ENCODE peak calls at places on chromosomes 5 and 9, in six cellular contexts. One of them, this sample, is unnamed.

GRCh38 chr5:167207081-167207480 is 1084.4 kb upstream of the WWC1 start:
- DNase-seq in HepG2: no peak
- DNase-seq in GM12878: no peak
- DNase-seq in SK-N-SH: no peak
- DNase-seq in H1: no peak
- DNase-seq in K562: no peak
- DNase-seq in this sample: no peak

GRCh38 chr5:141876628-141877477 is 1.4 kb downstream of the PCDH1 start:
- DNase-seq in SK-N-SH: no peak
- DNase-seq in HepG2: no peak
- DNase-seq in GM12878: no peak
- DNase-seq in K562: no peak
- DNase-seq in H1: no peak
- DNase-seq in this sample: no peak

GRCh38 chr9:97786341-97786740 is 66.7 kb upstream of the FOXE1 start:
- DNase-seq in H1: no peak
- DNase-seq in SK-N-SH: no peak
- DNase-seq in K562: no peak
- DNase-seq in GM12878: no peak
- DNase-seq in HepG2: no peak
- DNase-seq in this sample: no peak

GRCh38 chr5:7759257-7759871 is 91.6 kb downstream of the CFAP90 start:
- DNase-seq in H1: no peak
- DNase-seq in SK-N-SH: no peak
- DNase-seq in K562: no peak
- DNase-seq in GM12878: no peak
- DNase-seq in HepG2: no peak
- DNase-seq in this sample: no peak

GRCh38 chr9:84141762-84142370 is 161.3 kb downstream of the RMI1 start:
- DNase-seq in HepG2: no peak
- DNase-seq in K562: no peak
- DNase-seq in GM12878: no peak
- DNase-seq in H1: no peak
- DNase-seq in SK-N-SH: no peak
- DNase-seq in this sample: no peak

GRCh38 chr5:41747291-41747690 is 122.9 kb downstream of the OXCT1 start:
- DNase-seq in HepG2: no peak
- DNase-seq in H1: no peak
- DNase-seq in SK-N-SH: peak; percentile 11
- DNase-seq in GM12878: no peak
- DNase-seq in K562: no peak
- DNase-seq in this sample: no peak

GRCh38 chr9:136558373-136558772 is 12.5 kb upstream of the NOTCH1 start:
- DNase-seq in HepG2: no peak
- DNase-seq in SK-N-SH: no peak
- DNase-seq in H1: no peak
- DNase-seq in GM12878: no peak
- DNase-seq in K562: no peak
- DNase-seq in this sample: peak; percentile 85

GRCh38 chr9:33787839-33788238 is 7.5 kb upstream of the PRSS3 start:
- DNase-seq in H1: no peak
- DNase-seq in GM12878: no peak
- DNase-seq in HepG2: no peak
- DNase-seq in K562: no peak
- DNase-seq in SK-N-SH: no peak
- DNase-seq in this sample: no peak

GRCh38 chr5:133290669-133291235 is 238.9 kb downstream of the HSPA4 start:
- DNase-seq in H1: no peak
- DNase-seq in K562: no peak
- DNase-seq in SK-N-SH: no peak
- DNase-seq in GM12878: no peak
- DNase-seq in HepG2: no peak
- DNase-seq in this sample: no peak

GRCh38 chr9:101462558-101462957 is 27.0 kb upstream of the ALDOB start:
- DNase-seq in K562: peak; percentile 52
- DNase-seq in SK-N-SH: no peak
- DNase-seq in GM12878: no peak
- DNase-seq in H1: peak; percentile 23
- DNase-seq in HepG2: no peak
- DNase-seq in this sample: no peak

GRCh38 chr5:6348476-6349000 is 29.8 kb downstream of the MED10 start:
- DNase-seq in K562: no peak
- DNase-seq in SK-N-SH: no peak
- DNase-seq in H1: no peak
- DNase-seq in HepG2: no peak
- DNase-seq in GM12878: no peak
- DNase-seq in this sample: no peak

GRCh38 chr5:138461343-138462125 is 3.7 kb upstream of the EGR1 start:
- DNase-seq in GM12878: no peak
- DNase-seq in K562: no peak
- DNase-seq in SK-N-SH: no peak
- DNase-seq in H1: no peak
- DNase-seq in HepG2: no peak
- DNase-seq in this sample: no peak

GRCh38 chr5:24188196-24188595 is 456.6 kb downstream of the CDH10 start:
- DNase-seq in HepG2: no peak
- DNase-seq in H1: no peak
- DNase-seq in SK-N-SH: no peak
- DNase-seq in K562: no peak
- DNase-seq in GM12878: no peak
- DNase-seq in this sample: no peak

GRCh38 chr9:21095561-21095960 is 17.8 kb upstream of the IFNB1 start:
- DNase-seq in K562: no peak
- DNase-seq in H1: no peak
- DNase-seq in HepG2: no peak
- DNase-seq in GM12878: no peak
- DNase-seq in SK-N-SH: no peak
- DNase-seq in this sample: no peak

GRCh38 chr9:83432104-83432627 is 106.0 kb downstream of the FRMD3 start:
- DNase-seq in K562: no peak
- DNase-seq in HepG2: peak; percentile 59
- DNase-seq in GM12878: no peak
- DNase-seq in H1: peak; percentile 27
- DNase-seq in SK-N-SH: no peak
- DNase-seq in this sample: no peak

GRCh38 chr5:6737043-6737941 is 24.1 kb downstream of the TENT4A start:
- DNase-seq in SK-N-SH: no peak
- DNase-seq in K562: no peak
- DNase-seq in HepG2: no peak
- DNase-seq in GM12878: peak; percentile 88
- DNase-seq in H1: no peak
- DNase-seq in this sample: no peak

GRCh38 chr5:94017579-94017978 is 276.2 kb upstream of the POU5F2 start:
- DNase-seq in K562: no peak
- DNase-seq in GM12878: no peak
- DNase-seq in H1: no peak
- DNase-seq in SK-N-SH: no peak
- DNase-seq in HepG2: no peak
- DNase-seq in this sample: no peak

GRCh38 chr9:70110194-70111041 is 66.8 kb downstream of the MAMDC2 start:
- DNase-seq in HepG2: no peak
- DNase-seq in GM12878: no peak
- DNase-seq in K562: no peak
- DNase-seq in SK-N-SH: no peak
- DNase-seq in H1: no peak
- DNase-seq in this sample: no peak

GRCh38 chr5:88613051-88613450 is 269.9 kb downstream of the MEF2C start:
- DNase-seq in GM12878: no peak
- DNase-seq in K562: no peak
- DNase-seq in H1: no peak
- DNase-seq in HepG2: no peak
- DNase-seq in SK-N-SH: no peak
- DNase-seq in this sample: no peak

GRCh38 chr5:6377582-6378127 is 692 bp downstream of the MED10 start:
- DNase-seq in GM12878: no peak
- DNase-seq in H1: no peak
- DNase-seq in HepG2: peak; percentile 6
- DNase-seq in SK-N-SH: no peak
- DNase-seq in K562: no peak
- DNase-seq in this sample: no peak

GRCh38 chr5:81313686-81314085 is 12.3 kb downstream of the ZCCHC9 start:
- DNase-seq in HepG2: no peak
- DNase-seq in GM12878: no peak
- DNase-seq in SK-N-SH: no peak
- DNase-seq in K562: no peak
- DNase-seq in H1: no peak
- DNase-seq in this sample: no peak

GRCh38 chr5:26940981-26941380 is 97.4 kb downstream of the CDH9 start:
- DNase-seq in SK-N-SH: no peak
- DNase-seq in GM12878: no peak
- DNase-seq in K562: no peak
- DNase-seq in H1: no peak
- DNase-seq in HepG2: no peak
- DNase-seq in this sample: no peak

GRCh38 chr9:136326777-136327312 is 494 bp upstream of the GPSM1 start:
- DNase-seq in H1: no peak
- DNase-seq in HepG2: no peak
- DNase-seq in GM12878: no peak
- DNase-seq in K562: no peak
- DNase-seq in SK-N-SH: no peak
- DNase-seq in this sample: no peak

GRCh38 chr9:136700309-136700708 is 12.1 kb upstream of the DIPK1B start:
- DNase-seq in SK-N-SH: no peak
- DNase-seq in H1: no peak
- DNase-seq in HepG2: no peak
- DNase-seq in K562: no peak
- DNase-seq in GM12878: no peak
- DNase-seq in this sample: no peak

GRCh38 chr9:73824671-73825070 is 672.5 kb upstream of the RORB start:
- DNase-seq in K562: no peak
- DNase-seq in H1: peak; percentile 9
- DNase-seq in GM12878: no peak
- DNase-seq in HepG2: no peak
- DNase-seq in SK-N-SH: no peak
- DNase-seq in this sample: no peak

GRCh38 chr5:169416583-169417196 is 115.8 kb upstream of the SLIT3 start:
- DNase-seq in K562: no peak
- DNase-seq in SK-N-SH: no peak
- DNase-seq in GM12878: peak; percentile 44
- DNase-seq in H1: no peak
- DNase-seq in HepG2: no peak
- DNase-seq in this sample: no peak

GRCh38 chr5:133732536-133732935 is 120.2 kb upstream of the FSTL4 start:
- DNase-seq in K562: no peak
- DNase-seq in SK-N-SH: no peak
- DNase-seq in H1: no peak
- DNase-seq in GM12878: no peak
- DNase-seq in HepG2: no peak
- DNase-seq in this sample: no peak

GRCh38 chr5:157269763-157270272 is 3.9 kb downstream of the CYFIP2 start:
- DNase-seq in GM12878: no peak
- DNase-seq in HepG2: no peak
- DNase-seq in H1: no peak
- DNase-seq in SK-N-SH: no peak
- DNase-seq in K562: no peak
- DNase-seq in this sample: no peak

GRCh38 chr9:112443636-112444035 is 43.0 kb upstream of the KIAA1958 start:
- DNase-seq in K562: no peak
- DNase-seq in SK-N-SH: no peak
- DNase-seq in H1: no peak
- DNase-seq in GM12878: no peak
- DNase-seq in HepG2: no peak
- DNase-seq in this sample: no peak

GRCh38 chr5:76622973-76623596 is at the start of gene F2RL2:
- DNase-seq in HepG2: no peak
- DNase-seq in H1: no peak
- DNase-seq in SK-N-SH: no peak
- DNase-seq in K562: peak; percentile 15
- DNase-seq in GM12878: no peak
- DNase-seq in this sample: no peak

GRCh38 chr9:18594837-18595236 is 120.9 kb downstream of the ADAMTSL1 start:
- DNase-seq in HepG2: no peak
- DNase-seq in H1: no peak
- DNase-seq in K562: no peak
- DNase-seq in SK-N-SH: no peak
- DNase-seq in GM12878: no peak
- DNase-seq in this sample: no peak

GRCh38 chr5:123856736-123857135 is 344.8 kb downstream of the CSNK1G3 start:
- DNase-seq in K562: no peak
- DNase-seq in HepG2: no peak
- DNase-seq in GM12878: no peak
- DNase-seq in SK-N-SH: no peak
- DNase-seq in H1: no peak
- DNase-seq in this sample: no peak

GRCh38 chr9:113675475-113675941 is 200.6 kb upstream of the ZNF618 start:
- DNase-seq in K562: no peak
- DNase-seq in SK-N-SH: no peak
- DNase-seq in HepG2: no peak
- DNase-seq in H1: no peak
- DNase-seq in GM12878: no peak
- DNase-seq in this sample: no peak

GRCh38 chr5:65811004-65811403 is 89.0 kb downstream of the NLN start:
- DNase-seq in K562: no peak
- DNase-seq in GM12878: no peak
- DNase-seq in H1: no peak
- DNase-seq in SK-N-SH: no peak
- DNase-seq in HepG2: no peak
- DNase-seq in this sample: no peak
- TF ChIP-seq GABPA in K562: no peak
- TF ChIP-seq GABPA in GM12878: no peak
- TF ChIP-seq GABPA in H1: no peak
- TF ChIP-seq GABPA in SK-N-SH: no peak
- TF ChIP-seq GABPA in HepG2: no peak
- TF ChIP-seq GABPA in this sample: no peak

DNA sequence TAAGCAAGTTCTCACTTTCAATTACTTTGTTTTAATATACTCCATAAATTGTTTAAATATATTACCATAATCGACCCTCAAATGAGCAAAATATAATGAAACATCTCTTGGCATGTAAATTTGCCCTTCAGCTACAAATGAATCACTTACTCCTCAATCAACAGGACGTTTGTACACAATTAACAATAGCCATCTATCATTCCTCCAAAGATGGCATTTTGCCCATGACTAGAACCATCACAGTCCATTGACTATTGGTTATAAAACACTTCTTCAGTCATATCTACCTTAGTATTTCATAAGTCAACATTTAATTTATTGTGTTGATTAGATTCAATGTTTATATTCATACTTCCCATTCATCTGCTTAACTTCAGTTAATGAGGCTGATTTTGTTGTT is 127.2 kb downstream of the CTNND2 start:
- DNase-seq in H1: no peak
- DNase-seq in K562: no peak
- DNase-seq in SK-N-SH: no peak
- DNase-seq in GM12878: no peak
- DNase-seq in HepG2: no peak
- DNase-seq in this sample: no peak
- TF ChIP-seq GABPA in H1: no peak
- TF ChIP-seq GABPA in K562: no peak
- TF ChIP-seq GABPA in SK-N-SH: no peak
- TF ChIP-seq GABPA in GM12878: no peak
- TF ChIP-seq GABPA in HepG2: no peak
- TF ChIP-seq GABPA in this sample: no peak

GRCh38 chr5:148623101-148623500 is 31.2 kb downstream of the HTR4 start:
- DNase-seq in K562: no peak
- DNase-seq in GM12878: no peak
- DNase-seq in HepG2: no peak
- DNase-seq in SK-N-SH: no peak
- DNase-seq in H1: no peak
- DNase-seq in this sample: no peak
- TF ChIP-seq GABPA in K562: no peak
- TF ChIP-seq GABPA in GM12878: no peak
- TF ChIP-seq GABPA in HepG2: no peak
- TF ChIP-seq GABPA in SK-N-SH: no peak
- TF ChIP-seq GABPA in H1: no peak
- TF ChIP-seq GABPA in this sample: no peak

GRCh38 chr9:7780261-7780988 is 19.2 kb downstream of the DMAC1 start:
- DNase-seq in SK-N-SH: no peak
- DNase-seq in H1: no peak
- DNase-seq in K562: no peak
- DNase-seq in HepG2: no peak
- DNase-seq in GM12878: no peak
- DNase-seq in this sample: no peak
- TF ChIP-seq GABPA in SK-N-SH: no peak
- TF ChIP-seq GABPA in H1: no peak
- TF ChIP-seq GABPA in K562: no peak
- TF ChIP-seq GABPA in HepG2: no peak
- TF ChIP-seq GABPA in GM12878: no peak
- TF ChIP-seq GABPA in this sample: no peak